ENCODE peak calls at places on chromosomes 3 and 15, in six cellular contexts. B, O, F, I, C and V are unnamed samples.

GRCh38 chr15:66901336-66902100 is 163.9 kb upstream of the SMAD3 start:
- DNase-seq in B (no peak), O (no peak), F (no peak), I (no peak), C (no peak), V (no peak)

GRCh38 chr15:76169792-76170425 is 110.1 kb downstream of the TMEM266 start:
- DNase-seq in B (no peak), O (no peak), F (no peak), I (no peak), C (no peak), V (no peak)

GRCh38 chr15:52114656-52115055 is 2.1 kb upstream of the BCL2L10 start:
- DNase-seq in B (no peak), O (no peak), F (no peak), I (peak), C (peak), V (no peak)

GRCh38 chr15:65082303-65082958 is 5.9 kb downstream of the KBTBD13 start:
- DNase-seq in B (no peak), O (no peak), F (no peak), I (no peak), C (no peak), V (no peak)

GRCh38 chr15:52303093-52303772 is 7.6 kb upstream of the MYO5C start:
- DNase-seq in B (no peak), O (no peak), F (no peak), I (no peak), C (no peak), V (no peak)

GRCh38 chr15:98433302-98433701 is 215.0 kb upstream of the IGF1R start:
- DNase-seq in B (no peak), O (no peak), F (no peak), I (no peak), C (no peak), V (no peak)

GRCh38 chr3:97821413-97821809 is 400 bp upstream of the CRYBG3 start:
- DNase-seq in B (no peak), O (no peak), F (peak), I (peak), C (peak), V (peak)

GRCh38 chr15:31487811-31488436 is 161.3 kb downstream of the KLF13 start:
- DNase-seq in B (no peak), O (no peak), F (peak), I (no peak), C (no peak), V (no peak)

GRCh38 chr3:52522651-52523251 is 10.9 kb downstream of the NT5DC2 start:
- DNase-seq in B (no peak), O (no peak), F (no peak), I (no peak), C (no peak), V (no peak)

GRCh38 chr15:73325191-73325980 is 43.4 kb downstream of the HCN4 start:
- DNase-seq in B (no peak), O (no peak), F (no peak), I (no peak), C (no peak), V (no peak)

GRCh38 chr3:120272294-120272693 is 12.7 kb downstream of the GPR156 start:
- DNase-seq in B (no peak), O (no peak), F (no peak), I (no peak), C (no peak), V (no peak)

GRCh38 chr15:47661661-47662180 is 55.6 kb upstream of the SEMA6D start:
- DNase-seq in B (no peak), O (no peak), F (no peak), I (no peak), C (no peak), V (no peak)